ENCODE peak calls at places on chromosome 6, in four cellular contexts. Q is mammary epithelial cell; B is CD8-positive, alpha-beta T cell; D is left ventricle myocardium inferior. Z is an unnamed sample.

GRCh38 chr6:129203190-129203900 is 320.4 kb downstream of the LAMA2 start:
- DNase-seq in B (no peak), D (no peak), Q (no peak), Z (no peak)

GRCh38 chr6:157984686-157985225 is 3.1 kb downstream of the SYNJ2 start:
- DNase-seq in Q (no peak), B (no peak), D (no peak), Z (no peak)

GRCh38 chr6:122285292-122285913 is 114.0 kb upstream of the HSF2 start:
- DNase-seq in D (no peak), Q (no peak), B (no peak), Z (no peak)

GRCh38 chr6:37272834-37273566 is 15.1 kb upstream of the TMEM217 start:
- DNase-seq in Q (no peak), D (no peak), B (no peak), Z (peak)

GRCh38 chr6:96700931-96701330 is 136.3 kb downstream of the GPR63 start:
- DNase-seq in B (no peak), Q (no peak), D (no peak), Z (no peak)

GRCh38 chr6:91149246-91149645 is 562.4 kb upstream of the MAP3K7 start:
- DNase-seq in Q (no peak), D (no peak), B (no peak), Z (no peak)

GRCh38 chr6:12354499-12354898 is 64.3 kb downstream of the EDN1 start:
- DNase-seq in D (no peak), B (no peak), Q (peak), Z (no peak)

GRCh38 chr6:131660195-131660594 is 23.1 kb downstream of the ENPP3 start:
- DNase-seq in Q (peak), D (no peak), B (no peak), Z (no peak)

GRCh38 chr6:87832025-87832825 is 130.2 kb upstream of the AKIRIN2 start:
- DNase-seq in B (no peak), D (no peak), Q (peak), Z (no peak)

GRCh38 chr6:144776031-144776819 is 491.1 kb downstream of the UTRN start:
- DNase-seq in B (no peak), D (no peak), Q (no peak), Z (no peak)

GRCh38 chr6:19444481-19444880 is 392.7 kb upstream of the ID4 start:
- DNase-seq in B (no peak), Q (peak), D (no peak), Z (no peak)

GRCh38 chr6:109478222-109478805 is 4.7 kb downstream of the ZBTB24 start:
- DNase-seq in B (no peak), D (no peak), Q (no peak), Z (no peak)

GRCh38 chr6:7050099-7050498 is 57.7 kb upstream of the RREB1 start:
- DNase-seq in D (no peak), B (no peak), Q (no peak), Z (no peak)

GRCh38 chr6:1190361-1190760 is 121.5 kb upstream of the FOXQ1 start:
- DNase-seq in D (no peak), Q (peak), B (no peak), Z (no peak)

GRCh38 chr6:125781307-125781868 is 9.4 kb upstream of the NCOA7 start:
- DNase-seq in B (no peak), Q (no peak), D (no peak), Z (no peak)

GRCh38 chr6:124795879-124796838 is 166.1 kb upstream of the RNF217 start:
- DNase-seq in D (peak), Q (no peak), B (no peak), Z (no peak)

GRCh38 chr6:163814494-163815364 is 400.2 kb downstream of the QKI start:
- DNase-seq in B (no peak), D (no peak), Q (no peak), Z (no peak)

GRCh38 chr6:42314571-42314950 is 96.9 kb upstream of the MRPS10 start:
- DNase-seq in B (no peak), D (no peak), Q (no peak), Z (no peak)

GRCh38 chr6:106063448-106063850 is 22.7 kb upstream of the PRDM1 start:
- DNase-seq in D (no peak), B (no peak), Q (peak), Z (no peak)

GRCh38 chr6:47349931-47350330 is 40.2 kb upstream of the TNFRSF21 start:
- DNase-seq in D (no peak), B (no peak), Q (no peak), Z (no peak)

GRCh38 chr6:13397359-13398080 is 69.2 kb upstream of the TBC1D7 start:
- DNase-seq in D (no peak), Q (no peak), B (no peak), Z (no peak)
- TF ChIP-seq CTCF in D (peak), Q (no peak), B (no peak), Z (no peak)

DNA sequence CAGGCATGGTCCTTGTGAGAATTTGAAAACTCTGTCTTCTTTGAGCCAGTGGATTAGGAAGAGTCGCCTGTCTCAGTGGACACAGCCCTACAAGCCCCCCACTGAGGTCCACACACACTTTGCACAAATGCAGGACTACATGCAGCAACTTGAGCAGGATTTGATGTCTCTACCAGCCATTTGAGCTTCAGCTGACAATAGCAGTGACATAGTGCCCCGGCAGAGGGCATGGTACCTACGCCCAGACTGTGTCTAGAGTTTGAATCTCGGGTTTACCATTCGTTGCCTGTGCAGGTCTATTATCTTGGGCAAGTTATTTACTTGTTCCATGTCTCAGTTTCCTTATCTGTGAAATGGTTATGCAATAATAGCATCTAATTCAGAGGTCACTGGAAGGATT is 580.1 kb downstream of the TFAP2B start:
- DNase-seq in B (no peak), Q (no peak), D (no peak), Z (no peak)
- TF ChIP-seq CTCF in B (no peak), Q (no peak), D (no peak), Z (peak)

GRCh38 chr6:170554086-170554887 is at the start of gene TBP:
- DNase-seq in B (peak), Q (peak), D (peak), Z (peak)

GRCh38 chr6:170555305-170555704 is 1.1 kb downstream of the TBP start:
- DNase-seq in Q (no peak), D (no peak), B (no peak), Z (no peak)

GRCh38 chr6:170553686-170554085 is 483 bp upstream of the TBP start:
- DNase-seq in D (no peak), Q (no peak), B (no peak), Z (no peak)

GRCh38 chr6:170552765-170553685 is at the start of gene PSMB1:
- DNase-seq in Q (peak), B (peak), D (peak), Z (no peak)

DNA sequence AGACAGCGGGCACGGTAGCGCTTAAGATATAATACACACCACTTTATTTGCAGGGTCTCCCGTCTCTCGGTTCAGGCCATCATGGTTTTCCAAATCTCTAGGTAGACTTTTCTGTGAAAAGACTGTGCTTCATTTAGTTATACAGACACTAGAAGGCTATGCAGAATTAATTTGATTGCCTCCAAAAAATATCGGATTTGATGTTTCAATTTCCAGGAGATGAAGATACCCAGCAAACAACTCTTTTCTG is 644 bp downstream of the TBP start:
- DNase-seq in B (no peak), Q (no peak), D (no peak), Z (no peak)
- TF ChIP-seq CTCF in B (no peak), Q (no peak), D (no peak), Z (no peak)

DNA sequence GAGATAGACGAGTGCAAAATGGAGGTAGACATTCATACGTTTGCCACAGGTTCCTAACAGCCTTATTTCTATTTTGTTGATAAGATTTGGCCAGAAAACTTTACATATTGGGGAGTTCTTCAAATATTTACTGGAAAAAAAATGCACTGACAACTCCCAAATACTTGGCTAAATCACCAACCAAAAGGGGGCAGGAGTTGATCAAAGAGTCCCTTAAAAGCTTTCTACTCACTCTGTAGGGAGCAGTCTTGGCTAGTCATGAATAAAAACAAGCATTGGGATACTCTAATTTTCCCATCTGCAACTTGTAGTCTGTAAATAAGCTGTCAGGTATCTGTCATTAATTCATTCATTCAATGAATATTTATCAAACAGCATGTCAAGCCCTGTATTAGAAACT is 18.4 kb downstream of the TENT5A start:
- DNase-seq in Q (no peak), D (no peak), B (no peak), Z (no peak)
- TF ChIP-seq CTCF in Q (peak), D (peak), B (no peak), Z (peak)

GRCh38 chr6:154411076-154411475 is 54.5 kb upstream of the IPCEF1 start:
- DNase-seq in B (no peak), Q (no peak), D (no peak), Z (no peak)

GRCh38 chr6:154407440-154407839 is 50.8 kb upstream of the IPCEF1 start:
- DNase-seq in D (no peak), Q (no peak), B (no peak), Z (no peak)

GRCh38 chr6:154410619-154411044 is 54.0 kb upstream of the IPCEF1 start:
- DNase-seq in Q (peak), D (no peak), B (no peak), Z (no peak)

GRCh38 chr6:154410215-154410614 is 53.6 kb upstream of the IPCEF1 start:
- DNase-seq in Q (peak), B (no peak), D (no peak), Z (no peak)

GRCh38 chr6:154408906-154409500 is 52.4 kb upstream of the IPCEF1 start:
- DNase-seq in D (no peak), Q (no peak), B (no peak), Z (no peak)
- TF ChIP-seq CTCF in D (peak), Q (peak), B (no peak), Z (peak)

GRCh38 chr6:3013486-3013885 is 13.8 kb downstream of the NQO2 start:
- DNase-seq in D (peak), Q (peak), B (no peak), Z (no peak)
- TF ChIP-seq CTCF in D (no peak), Q (no peak), B (no peak), Z (no peak)

GRCh38 chr6:29723666-29724588 is 693 bp downstream of the HLA-F start:
- DNase-seq in Q (no peak), B (peak), D (peak), Z (no peak)
- TF ChIP-seq CTCF in Q (no peak), B (no peak), D (no peak), Z (no peak)

Z was measured in D721Med.